ENCODE peak calls at places on chromosomes 13 and 19, in nine cellular contexts. J is AG04450; H is brain microvascular endothelial cell; U is astrocyte of the spinal cord; I is Peyer's patch; L is cardiac muscle cell; Z is WTC11; A is CD4-positive, alpha-beta T cell; M is IMR-90. C is an unnamed sample.

GRCh38 chr13:83880275-83881027 is 1.8 kb downstream of the SLITRK1 start:
- DNase-seq in J (no peak), H (no peak), U (no peak), I (no peak), L (no peak), Z (peak), A (no peak), M (no peak), C (peak)

GRCh38 chr13:59305896-59306295 is 857.8 kb downstream of the DIAPH3 start:
- DNase-seq in J (no peak), H (no peak), U (no peak), I (no peak), L (no peak), Z (no peak), A (no peak), M (no peak), C (no peak)

GRCh38 chr19:21328885-21329605 is at the start of gene ZNF708:
- DNase-seq in J (peak), H (peak), U (peak), I (peak), L (peak), Z (peak), A (peak), M (peak), C (peak)

GRCh38 chr13:45206340-45206739 is 5.5 kb upstream of the KCTD4 start:
- DNase-seq in J (peak), H (peak), U (peak), I (no peak), L (no peak), Z (no peak), A (no peak), M (peak), C (no peak)

GRCh38 chr13:84810781-84811180 is 928.5 kb upstream of the SLITRK1 start:
- DNase-seq in J (no peak), H (no peak), U (no peak), I (no peak), L (no peak), Z (no peak), A (no peak), M (no peak), C (no peak)

GRCh38 chr19:13118424-13119193 is 545 bp downstream of the NACC1 start:
- DNase-seq in J (no peak), H (no peak), U (peak), I (peak), L (peak), Z (peak), A (no peak), M (peak), C (peak)

GRCh38 chr19:3291644-3292043 is 67.2 kb downstream of the CELF5 start:
- DNase-seq in J (no peak), H (no peak), U (no peak), I (no peak), L (no peak), Z (no peak), A (no peak), M (no peak), C (no peak)

GRCh38 chr13:29817604-29818378 is 32.6 kb downstream of the UBL3 start:
- DNase-seq in J (no peak), H (no peak), U (no peak), I (no peak), L (no peak), Z (no peak), A (no peak), M (peak), C (no peak)

GRCh38 chr19:4052993-4053422 is 13.7 kb downstream of the ZBTB7A start:
- DNase-seq in J (no peak), H (no peak), U (no peak), I (peak), L (no peak), Z (no peak), A (no peak), M (no peak), C (no peak)

GRCh38 chr19:46211201-46211881 is 18.2 kb upstream of the IGFL1 start:
- DNase-seq in J (no peak), H (no peak), U (no peak), I (no peak), L (peak), Z (peak), A (no peak), M (no peak), C (no peak)

GRCh38 chr19:33399081-33399744 is 25.7 kb downstream of the CEBPG start:
- DNase-seq in J (no peak), H (no peak), U (no peak), I (peak), L (no peak), Z (peak), A (no peak), M (no peak), C (peak)

GRCh38 chr13:109945206-109945960 is 159.0 kb upstream of the IRS2 start:
- DNase-seq in J (peak), H (peak), U (peak), I (no peak), L (no peak), Z (no peak), A (no peak), M (peak), C (no peak)

GRCh38 chr13:103515410-103515809 is 449.2 kb upstream of the SLC10A2 start:
- DNase-seq in J (no peak), H (no peak), U (no peak), I (no peak), L (no peak), Z (no peak), A (no peak), M (no peak), C (no peak)

GRCh38 chr13:50358221-50358620 is 343.0 kb downstream of the KCNRG start:
- DNase-seq in J (no peak), H (peak), U (peak), I (no peak), L (no peak), Z (no peak), A (no peak), M (no peak), C (no peak)

GRCh38 chr19:46295401-46296308 is 1.2 kb upstream of the HIF3A start:
- DNase-seq in J (no peak), H (no peak), U (no peak), I (peak), L (no peak), Z (no peak), A (no peak), M (no peak), C (no peak)

GRCh38 chr13:112583592-112584277 is 4.2 kb downstream of the TUBGCP3 start:
- DNase-seq in J (no peak), H (no peak), U (no peak), I (peak), L (no peak), Z (no peak), A (no peak), M (no peak), C (no peak)

GRCh38 chr13:107867701-107868661 is 347.4 kb downstream of the LIG4 start:
- DNase-seq in J (no peak), H (peak), U (peak), I (no peak), L (peak), Z (peak), A (no peak), M (peak), C (peak)

GRCh38 chr19:33798701-33799111 is 2.0 kb downstream of the KCTD15 start:
- DNase-seq in J (no peak), H (no peak), U (peak), I (no peak), L (peak), Z (no peak), A (no peak), M (peak), C (no peak)

GRCh38 chr19:40667602-40668001 is 22.8 kb downstream of the NUMBL start:
- DNase-seq in J (no peak), H (no peak), U (no peak), I (no peak), L (no peak), Z (no peak), A (no peak), M (no peak), C (no peak)

GRCh38 chr19:13920940-13921744 is 15.1 kb downstream of the CC2D1A start:
- DNase-seq in J (no peak), H (peak), U (peak), I (no peak), L (no peak), Z (peak), A (no peak), M (peak), C (no peak)

GRCh38 chr13:40379186-40379585 is 287.3 kb downstream of the FOXO1 start:
- DNase-seq in J (no peak), H (no peak), U (no peak), I (no peak), L (no peak), Z (no peak), A (no peak), M (no peak), C (no peak)

GRCh38 chr13:94073006-94073744 is 406.3 kb downstream of the DCT start:
- DNase-seq in J (peak), H (peak), U (peak), I (no peak), L (peak), Z (no peak), A (no peak), M (peak), C (no peak)

GRCh38 chr13:24199016-24199415 is 38.5 kb downstream of the SPATA13 start:
- DNase-seq in J (no peak), H (no peak), U (no peak), I (no peak), L (no peak), Z (no peak), A (no peak), M (no peak), C (no peak)

GRCh38 chr19:46393456-46394397 is 19.6 kb downstream of the CCDC8 start:
- DNase-seq in J (no peak), H (no peak), U (no peak), I (no peak), L (no peak), Z (no peak), A (no peak), M (no peak), C (peak)

GRCh38 chr13:95267662-95268369 is 33.4 kb downstream of the ABCC4 start:
- DNase-seq in J (peak), H (peak), U (peak), I (peak), L (no peak), Z (no peak), A (no peak), M (peak), C (no peak)

GRCh38 chr19:17778621-17779280 is 16.2 kb upstream of the B3GNT3 start:
- DNase-seq in J (no peak), H (no peak), U (no peak), I (no peak), L (peak), Z (peak), A (no peak), M (no peak), C (peak)

GRCh38 chr19:32471095-32471494 is 65.5 kb downstream of the DPY19L3 start:
- DNase-seq in J (no peak), H (peak), U (no peak), I (no peak), L (no peak), Z (no peak), A (no peak), M (no peak), C (peak)

GRCh38 chr19:51784922-51785690 is 9.9 kb upstream of the FPR3 start:
- DNase-seq in J (no peak), H (peak), U (no peak), I (peak), L (no peak), Z (no peak), A (no peak), M (no peak), C (no peak)

DNA sequence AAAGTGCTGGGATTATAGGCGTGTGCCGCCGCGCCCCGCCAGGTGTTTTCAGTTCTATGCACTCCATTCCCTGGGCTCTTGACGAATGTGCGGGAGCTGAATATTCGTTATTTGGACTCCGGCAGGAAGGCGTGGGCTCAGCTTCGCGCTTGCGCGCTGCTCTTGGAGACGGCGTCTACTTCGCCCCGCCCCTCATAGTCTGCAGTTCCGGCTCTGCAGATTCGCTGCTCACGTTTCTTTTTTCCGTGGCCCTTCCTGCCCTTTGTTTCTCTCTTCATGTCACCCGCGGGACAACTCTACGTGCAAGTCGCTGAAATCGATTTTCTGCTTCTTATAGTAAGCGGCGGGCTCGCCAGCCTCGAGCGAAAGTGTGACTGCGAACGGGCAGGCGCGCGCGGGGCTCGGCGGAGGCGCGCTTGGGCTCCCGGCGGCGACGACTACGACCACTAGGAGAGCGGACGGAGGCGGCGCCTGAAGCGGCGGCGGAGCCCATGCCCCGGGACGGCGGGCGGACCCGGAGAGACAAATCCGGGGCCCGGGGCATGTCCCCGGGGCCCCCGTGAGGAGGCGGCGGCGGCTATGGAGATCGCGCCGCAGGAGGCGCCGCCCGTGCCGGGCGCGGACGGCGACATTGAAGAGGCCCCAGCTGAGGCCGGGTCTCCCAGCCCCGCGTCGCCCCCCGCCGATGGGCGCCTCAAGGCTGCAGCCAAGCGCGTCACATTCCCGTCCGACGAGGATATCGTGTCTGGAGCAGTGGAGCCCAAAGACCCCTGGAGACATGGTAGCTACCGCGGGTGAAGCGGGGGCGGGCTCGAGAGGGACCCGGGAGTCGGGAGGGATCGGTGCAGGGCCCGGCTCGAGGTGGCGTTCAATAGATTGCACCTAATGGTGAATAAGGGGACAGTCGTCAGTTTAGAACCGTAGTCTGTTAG is at the start of gene PPP1R37:
- DNase-seq in J (peak), H (peak), U (peak), I (peak), L (peak), Z (peak), A (peak), M (peak), C (peak)
- TF ChIP-seq CTCF in J (peak), H (peak), U (peak), I (peak), L (peak), Z (no peak), A (peak), M (peak), C (no peak)

GRCh38 chr19:5112681-5113080 is 143.8 kb downstream of the KDM4B start:
- DNase-seq in J (no peak), H (no peak), U (no peak), I (no peak), L (no peak), Z (no peak), A (no peak), M (no peak), C (no peak)

GRCh38 chr19:5114713-5115112 is 145.8 kb downstream of the KDM4B start:
- DNase-seq in J (no peak), H (no peak), U (no peak), I (no peak), L (peak), Z (no peak), A (no peak), M (no peak), C (no peak)

GRCh38 chr19:5115351-5115750 is 146.4 kb downstream of the KDM4B start:
- DNase-seq in J (no peak), H (no peak), U (no peak), I (no peak), L (no peak), Z (no peak), A (no peak), M (no peak), C (no peak)

GRCh38 chr19:5113101-5113557 is 144.2 kb downstream of the KDM4B start:
- DNase-seq in J (no peak), H (peak), U (peak), I (no peak), L (no peak), Z (no peak), A (no peak), M (peak), C (peak)

DNA sequence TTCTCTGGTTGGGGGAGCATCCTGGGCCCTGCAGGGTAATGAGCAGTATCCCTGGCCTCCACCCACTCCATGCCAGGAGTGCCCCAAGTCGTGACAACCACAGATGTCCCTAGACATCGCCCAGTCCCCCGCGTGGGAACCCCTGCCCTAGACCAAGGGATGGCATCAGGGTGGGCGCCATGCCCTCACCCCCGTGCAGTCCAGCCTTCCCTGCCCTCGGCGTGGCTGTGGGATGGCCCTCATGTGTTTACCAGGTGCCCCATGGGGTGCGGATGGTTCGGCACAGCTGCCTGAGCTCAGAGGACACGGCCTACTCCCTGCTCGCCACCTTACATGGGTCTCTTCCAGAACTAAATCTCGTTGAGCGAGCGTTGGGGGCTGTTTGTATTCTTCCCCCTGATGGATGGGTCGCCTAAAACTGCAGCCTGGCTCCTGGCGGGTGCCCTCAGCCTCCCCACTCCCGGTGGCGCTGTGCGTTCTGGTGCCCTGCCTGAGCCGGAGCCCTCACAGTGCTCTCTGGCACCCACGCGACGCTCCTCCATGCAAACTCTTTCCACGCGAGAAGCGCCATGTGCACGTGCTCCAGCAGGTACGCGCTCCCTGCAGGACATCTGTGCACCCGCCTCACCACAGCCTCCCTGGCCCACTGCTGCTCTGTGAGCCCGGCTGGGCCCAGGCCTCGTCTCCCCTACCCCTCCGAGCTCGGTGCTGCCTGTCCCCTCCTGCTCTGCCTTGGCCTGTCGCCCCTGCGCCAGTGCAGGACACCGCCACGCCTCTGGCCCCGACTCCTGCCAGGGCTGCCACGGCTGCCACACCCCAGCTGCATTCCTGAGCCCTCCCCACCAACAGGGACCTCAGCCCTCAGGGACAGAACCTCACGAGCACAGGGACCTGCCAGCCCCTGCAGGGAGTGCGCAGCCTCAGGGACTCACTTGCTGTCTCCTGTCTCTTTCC is 145.0 kb downstream of the KDM4B start:
- DNase-seq in J (no peak), H (no peak), U (no peak), I (no peak), L (no peak), Z (no peak), A (no peak), M (no peak), C (no peak)
- TF ChIP-seq CTCF in J (no peak), H (no peak), U (no peak), I (no peak), L (no peak), Z (no peak), A (no peak), M (no peak), C (no peak)

GRCh38 chr19:10727599-10728250 is 9.8 kb downstream of the DNM2 start:
- DNase-seq in J (no peak), H (no peak), U (no peak), I (no peak), L (no peak), Z (no peak), A (no peak), M (no peak), C (no peak)

GRCh38 chr19:10726268-10726667 is 8.4 kb downstream of the DNM2 start:
- DNase-seq in J (no peak), H (no peak), U (no peak), I (no peak), L (no peak), Z (no peak), A (no peak), M (no peak), C (no peak)

GRCh38 chr19:10720607-10721125 is 2.8 kb downstream of the DNM2 start:
- DNase-seq in J (no peak), H (no peak), U (no peak), I (no peak), L (no peak), Z (no peak), A (no peak), M (no peak), C (no peak)

GRCh38 chr19:10725415-10725814 is 7.5 kb downstream of the DNM2 start:
- DNase-seq in J (no peak), H (no peak), U (no peak), I (no peak), L (no peak), Z (no peak), A (no peak), M (no peak), C (no peak)

DNA sequence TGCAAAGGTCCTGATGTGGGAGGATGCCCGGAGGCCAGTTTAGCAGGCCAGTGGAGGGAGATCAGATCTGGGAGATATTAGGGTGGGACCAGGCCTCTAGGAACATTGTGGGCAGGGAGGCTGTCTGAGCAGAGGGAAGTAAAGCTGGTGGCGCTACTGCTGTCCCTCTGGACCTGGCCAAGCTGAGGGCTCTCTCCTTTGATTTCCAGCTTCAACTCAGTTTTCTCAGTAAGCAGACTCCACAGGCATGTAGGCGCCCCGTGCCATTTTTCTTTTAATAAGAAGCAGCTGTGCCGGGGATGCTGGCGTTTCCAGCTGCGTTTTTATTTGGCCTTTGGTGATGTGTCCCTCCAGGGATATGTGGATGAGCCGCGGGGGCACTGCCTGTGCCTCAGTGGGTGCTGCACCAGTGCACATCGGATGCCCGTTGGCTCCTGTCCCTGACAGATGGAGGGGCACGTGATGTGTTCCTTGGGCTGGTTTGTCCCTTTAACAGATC is 6.7 kb downstream of the DNM2 start:
- DNase-seq in J (no peak), H (no peak), U (no peak), I (no peak), L (no peak), Z (no peak), A (no peak), M (no peak), C (no peak)
- TF ChIP-seq CTCF in J (no peak), H (no peak), U (no peak), I (no peak), L (no peak), Z (no peak), A (no peak), M (no peak), C (no peak)

GRCh38 chr19:23998568-23998967 is 83.9 kb downstream of the ZNF726 start:
- DNase-seq in J (no peak), H (no peak), U (no peak), I (no peak), L (no peak), Z (no peak), A (no peak), M (no peak), C (no peak)

GRCh38 chr19:24000656-24001055 is 86.0 kb downstream of the ZNF726 start:
- DNase-seq in J (no peak), H (no peak), U (no peak), I (no peak), L (no peak), Z (no peak), A (no peak), M (no peak), C (no peak)

GRCh38 chr19:23992348-23992747 is 77.7 kb downstream of the ZNF726 start:
- DNase-seq in J (no peak), H (no peak), U (no peak), I (no peak), L (no peak), Z (no peak), A (no peak), M (no peak), C (no peak)

GRCh38 chr19:23999821-24000610 is 85.3 kb downstream of the ZNF726 start:
- DNase-seq in J (no peak), H (no peak), U (no peak), I (no peak), L (no peak), Z (no peak), A (no peak), M (no peak), C (no peak)

DNA sequence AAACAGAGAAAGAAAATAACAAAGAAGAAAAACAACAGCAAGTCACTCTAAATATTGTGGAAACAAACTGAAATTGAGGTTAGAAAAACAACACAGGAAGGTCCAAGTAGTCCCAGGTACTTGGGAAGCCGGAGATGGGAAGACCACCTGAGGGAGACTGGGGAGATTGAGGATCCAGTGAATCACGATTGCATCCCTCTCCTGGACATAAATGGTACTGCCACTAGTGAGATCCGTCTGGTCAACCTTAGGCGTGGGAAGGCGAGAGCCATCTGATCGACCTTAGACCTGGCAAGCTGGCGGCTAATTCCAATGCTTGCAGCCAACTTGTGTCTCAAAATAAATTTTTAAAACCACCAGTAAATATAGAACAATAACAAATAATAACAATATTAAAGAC is 81.9 kb downstream of the ZNF726 start:
- DNase-seq in J (no peak), H (no peak), U (no peak), I (no peak), L (no peak), Z (peak), A (no peak), M (no peak), C (no peak)
- TF ChIP-seq CTCF in J (peak), H (peak), U (peak), I (peak), L (peak), Z (peak), A (no peak), M (peak), C (peak)